ENCODE peak calls at places on chromosomes 12 and 14, in ten cellular contexts. P, O, S, H, A, Y, Q, W, C and E are unnamed samples.

GRCh38 chr12:65602579-65603295 is 221.5 kb upstream of the HMGA2 start:
- DNase-seq in A (peak), P (peak), W (peak), S (peak), C (peak), Q (peak), O (peak), Y (peak), H (no peak), E (no peak)

GRCh38 chr14:32985881-32986280 is 47.2 kb downstream of the NPAS3 start:
- DNase-seq in A (no peak), Y (no peak), H (no peak), C (no peak), P (peak), S (no peak), O (no peak), Q (no peak), W (no peak), E (no peak)

GRCh38 chr14:33057585-33057984 is 118.9 kb downstream of the NPAS3 start:
- DNase-seq in Y (no peak), O (no peak), C (no peak), Q (no peak), A (peak), W (no peak), P (no peak), S (no peak), H (no peak), E (no peak)

GRCh38 chr12:124917135-124917840 is 2.8 kb upstream of the UBC start:
- DNase-seq in Q (peak), P (peak), C (peak), H (peak), S (peak), W (peak), A (peak), O (peak), Y (peak), E (peak)

GRCh38 chr14:64654072-64654899 is 49.9 kb upstream of the PLEKHG3 start:
- DNase-seq in Q (no peak), S (no peak), H (no peak), C (peak), O (peak), A (peak), W (peak), Y (no peak), P (peak), E (no peak)

GRCh38 chr14:24387014-24387355 is 11.8 kb upstream of the NYNRIN start:
- DNase-seq in C (no peak), W (no peak), O (no peak), Y (no peak), P (no peak), A (no peak), Q (no peak), H (no peak), S (no peak), E (no peak)

GRCh38 chr12:52818376-52818775 is 4.5 kb upstream of the KRT4 start:
- DNase-seq in C (no peak), O (no peak), H (no peak), Q (no peak), S (no peak), P (no peak), Y (no peak), A (no peak), W (no peak), E (no peak)

GRCh38 chr12:68451261-68452091 is 119.3 kb upstream of the MDM1 start:
- DNase-seq in C (peak), Q (no peak), H (no peak), Y (no peak), S (no peak), P (peak), O (peak), A (peak), W (peak), E (peak)

GRCh38 chr12:22282283-22282682 is 52.2 kb downstream of the ST8SIA1 start:
- DNase-seq in W (peak), Y (no peak), H (no peak), P (peak), A (peak), O (no peak), Q (no peak), S (peak), C (no peak), E (no peak)

GRCh38 chr12:82425241-82425640 is 66.9 kb downstream of the METTL25 start:
- DNase-seq in A (peak), S (peak), P (peak), O (no peak), Q (no peak), C (peak), H (no peak), Y (no peak), W (peak), E (no peak)

GRCh38 chr14:25537846-25538455 is 488.0 kb upstream of the STXBP6 start:
- DNase-seq in O (peak), S (no peak), W (no peak), A (peak), H (no peak), Q (no peak), Y (peak), C (peak), P (peak), E (no peak)

GRCh38 chr12:70948236-70948975 is 27.9 kb upstream of the PTPRR start:
- DNase-seq in H (no peak), P (peak), O (no peak), Y (no peak), A (no peak), C (no peak), W (no peak), Q (no peak), S (no peak), E (no peak)

GRCh38 chr14:96867634-96868033 is 70.5 kb downstream of the VRK1 start:
- DNase-seq in W (no peak), S (no peak), C (no peak), H (no peak), Q (no peak), P (no peak), O (no peak), Y (no peak), A (no peak), E (no peak)

GRCh38 chr14:60396718-60397343 is 89.0 kb downstream of the C14orf39 start:
- DNase-seq in H (no peak), W (no peak), A (peak), C (peak), Y (no peak), O (no peak), S (no peak), P (peak), Q (no peak), E (no peak)

GRCh38 chr12:48197549-48197966 is 5.5 kb downstream of the OR10AD1 start:
- DNase-seq in S (no peak), P (peak), C (peak), W (peak), A (peak), Q (no peak), O (peak), H (no peak), Y (no peak), E (peak)

GRCh38 chr12:53077030-53077429 is 2.2 kb downstream of the SPRYD3 start:
- DNase-seq in Y (peak), H (no peak), O (no peak), S (no peak), W (no peak), C (no peak), A (no peak), Q (no peak), P (no peak), E (no peak)

GRCh38 chr14:61701946-61702345 is 6.6 kb downstream of the HIF1A start:
- DNase-seq in H (no peak), S (no peak), Q (no peak), C (peak), Y (no peak), O (no peak), A (no peak), W (peak), P (peak), E (no peak)

GRCh38 chr12:49750027-49750977 is 8.9 kb downstream of the TMBIM6 start:
- DNase-seq in H (no peak), S (peak), C (peak), A (peak), P (peak), W (peak), O (peak), Y (peak), Q (no peak), E (peak)

GRCh38 chr12:62834406-62834805 is 100.5 kb downstream of the PPM1H start:
- DNase-seq in O (peak), Y (no peak), S (no peak), A (no peak), Q (no peak), P (no peak), W (no peak), C (no peak), H (no peak), E (no peak)

GRCh38 chr14:93824076-93824475 is 35.8 kb upstream of the PRIMA1 start:
- DNase-seq in S (no peak), C (no peak), P (no peak), W (no peak), Y (no peak), O (no peak), Q (no peak), H (no peak), A (no peak), E (no peak)

GRCh38 chr12:5148880-5149279 is 105.2 kb downstream of the KCNA5 start:
- DNase-seq in Y (no peak), Q (no peak), P (no peak), C (no peak), H (no peak), S (no peak), A (no peak), O (no peak), W (no peak), E (no peak)

GRCh38 chr12:132605055-132605441 is 5.3 kb downstream of the LRCOL1 start:
- DNase-seq in C (no peak), Q (no peak), P (no peak), S (no peak), Y (no peak), W (no peak), O (no peak), H (no peak), A (no peak), E (no peak)
- H3K4me3 ChIP-seq in C (no peak), Q (no peak), P (no peak), S (no peak), Y (no peak), W (no peak), O (no peak), H (no peak), A (no peak), E (no peak)

GRCh38 chr12:32891526-32891925 is 5.1 kb downstream of the PKP2 start:
- DNase-seq in P (no peak), A (no peak), O (no peak), S (no peak), Q (no peak), W (no peak), Y (no peak), C (no peak), H (no peak), E (no peak)

GRCh38 chr12:32893458-32893857 is 3.1 kb downstream of the PKP2 start:
- DNase-seq in O (no peak), A (no peak), Q (no peak), Y (no peak), W (peak), P (peak), C (no peak), H (no peak), S (no peak), E (no peak)

GRCh38 chr12:32894566-32894965 is 2.0 kb downstream of the PKP2 start:
- DNase-seq in W (no peak), A (no peak), Q (no peak), P (no peak), H (no peak), O (no peak), Y (no peak), C (no peak), S (no peak), E (no peak)

GRCh38 chr12:32893008-32893407 is 3.6 kb downstream of the PKP2 start:
- DNase-seq in C (no peak), S (no peak), Y (no peak), A (no peak), P (no peak), O (no peak), Q (no peak), H (no peak), W (no peak), E (no peak)

GRCh38 chr12:32891956-32892355 is 4.6 kb downstream of the PKP2 start:
- DNase-seq in Q (no peak), O (no peak), P (peak), A (peak), Y (no peak), S (no peak), H (no peak), W (peak), C (no peak), E (no peak)
- H3K4me3 ChIP-seq in Q (no peak), O (no peak), P (no peak), A (no peak), Y (no peak), S (no peak), H (no peak), W (no peak), C (no peak), E (no peak)

GRCh38 chr14:35400707-35401421 is 3.7 kb downstream of the NFKBIA start:
- DNase-seq in W (peak), Y (no peak), Q (no peak), A (no peak), P (peak), S (no peak), C (no peak), H (peak), O (peak), E (peak)
- H3K4me3 ChIP-seq in W (peak), Y (peak), Q (peak), A (no peak), P (peak), S (peak), C (peak), H (peak), O (peak), E (peak)

GRCh38 chr12:96395236-96395635 is 5.0 kb downstream of the CDK17 start:
- DNase-seq in C (no peak), Q (no peak), S (no peak), W (no peak), P (peak), H (no peak), O (no peak), A (no peak), Y (no peak), E (no peak)
- H3K4me3 ChIP-seq in C (no peak), Q (no peak), S (no peak), W (no peak), P (no peak), H (no peak), O (no peak), A (no peak), Y (no peak), E (no peak)